ENCODE peak calls at places on chromosomes 7 and 10, in five cellular contexts. F, E, W, C and Y are unnamed samples. For H3K27me3, the result is how much of the 10 kb centered on the place peaks cover.

GRCh38 chr7:155814569-155815276 is 2.5 kb upstream of the SHH start:
- DNase-seq in F (no peak), E (no peak), W (no peak), C (no peak), Y (no peak)

GRCh38 chr7:140176271-140176701 is 497 bp downstream of the KDM7A start:
- DNase-seq in F (no peak), E (peak), W (no peak), C (peak), Y (no peak)

GRCh38 chr7:70285176-70285575 is 686.9 kb downstream of the AUTS2 start:
- DNase-seq in F (no peak), E (no peak), W (no peak), C (no peak), Y (no peak)

GRCh38 chr7:79290841-79291497 is 162.5 kb downstream of the MAGI2 start:
- DNase-seq in F (no peak), E (no peak), W (no peak), C (no peak), Y (no peak)

GRCh38 chr10:109889867-109890266 is 33.4 kb downstream of the XPNPEP1 start:
- DNase-seq in F (peak), E (no peak), W (no peak), C (no peak), Y (peak)

GRCh38 chr10:119377905-119378736 is 164.4 kb downstream of the RGS10 start:
- DNase-seq in F (no peak), E (no peak), W (no peak), C (no peak), Y (no peak)

GRCh38 chr10:50335397-50335796 is 84.1 kb upstream of the ASAH2 start:
- DNase-seq in F (no peak), E (no peak), W (no peak), C (no peak), Y (no peak)

GRCh38 chr7:72405389-72405788 is 6.7 kb downstream of the CALN1 start:
- DNase-seq in F (no peak), E (peak), W (no peak), C (peak), Y (no peak)

GRCh38 chr10:60942604-60943269 is 1.2 kb downstream of the RHOBTB1 start:
- DNase-seq in F (peak), E (peak), W (peak), C (peak), Y (no peak)

GRCh38 chr7:36763084-36763807 is 39.0 kb upstream of the AOAH start:
- DNase-seq in F (no peak), E (no peak), W (no peak), C (no peak), Y (no peak)

GRCh38 chr10:77393411-77393810 is 244.2 kb downstream of the KCNMA1 start:
- DNase-seq in F (no peak), E (no peak), W (no peak), C (no peak), Y (no peak)

GRCh38 chr7:157782041-157782440 is 445.2 kb downstream of the DNAJB6 start:
- DNase-seq in F (no peak), E (peak), W (no peak), C (no peak), Y (no peak)

GRCh38 chr7:123570390-123571182 is 13.0 kb upstream of the NDUFA5 start:
- DNase-seq in F (no peak), E (no peak), W (no peak), C (no peak), Y (no peak)

GRCh38 chr7:35430547-35431153 is 176.8 kb upstream of the TBX20 start:
- DNase-seq in F (no peak), E (no peak), W (no peak), C (no peak), Y (no peak)

GRCh38 chr7:148919859-148920258 is 35.8 kb upstream of the EZH2 start:
- DNase-seq in F (no peak), E (no peak), W (no peak), C (no peak), Y (no peak)

GRCh38 chr7:155455776-155456516 is 2.0 kb upstream of the EN2 start:
- DNase-seq in F (no peak), E (peak), W (no peak), C (no peak), Y (no peak)

GRCh38 chr7:139089118-139089517 is 20.4 kb downstream of the ZC3HAV1 start:
- DNase-seq in F (no peak), E (no peak), W (no peak), C (no peak), Y (no peak)

GRCh38 chr7:146902728-146903127 is 786.1 kb downstream of the CNTNAP2 start:
- DNase-seq in F (no peak), E (no peak), W (no peak), C (no peak), Y (no peak)

GRCh38 chr10:27661511-27662286 is 83.9 kb downstream of the MKX start:
- DNase-seq in F (no peak), E (no peak), W (no peak), C (no peak), Y (no peak)

GRCh38 chr10:125039354-125039769 is 97.4 kb downstream of the ZRANB1 start:
- DNase-seq in F (no peak), E (no peak), W (no peak), C (no peak), Y (no peak)

GRCh38 chr10:132333386-132333785 is 1.4 kb downstream of the LRRC27 start:
- DNase-seq in F (no peak), E (no peak), W (no peak), C (no peak), Y (no peak)

GRCh38 chr7:40815512-40815911 is 680.7 kb downstream of the SUGCT start:
- DNase-seq in F (no peak), E (no peak), W (no peak), C (no peak), Y (no peak)

GRCh38 chr7:85287126-85287825 is 100.4 kb upstream of the SEMA3D start:
- DNase-seq in F (peak), E (no peak), W (no peak), C (peak), Y (no peak)

GRCh38 chr10:112959207-112959838 is 9.3 kb downstream of the TCF7L2 start:
- DNase-seq in F (no peak), E (no peak), W (no peak), C (peak), Y (no peak)

GRCh38 chr10:49737474-49738201 is 24.5 kb downstream of the OGDHL start:
- DNase-seq in F (no peak), E (peak), W (no peak), C (no peak), Y (no peak)

GRCh38 chr10:8092428-8092827 is 37.9 kb downstream of the GATA3 start:
- DNase-seq in F (no peak), E (no peak), W (no peak), C (no peak), Y (no peak)

GRCh38 chr10:8102708-8103401 is 48.4 kb downstream of the GATA3 start:
- DNase-seq in F (no peak), E (no peak), W (no peak), C (peak), Y (no peak)

GRCh38 chr10:8095962-8096361 is 41.5 kb downstream of the GATA3 start:
- DNase-seq in F (no peak), E (no peak), W (no peak), C (no peak), Y (no peak)

GRCh38 chr10:8100366-8100765 is 45.9 kb downstream of the GATA3 start:
- DNase-seq in F (no peak), E (no peak), W (no peak), C (no peak), Y (no peak)

GRCh38 chr10:8096931-8097330 is 42.4 kb downstream of the GATA3 start:
- DNase-seq in F (no peak), E (no peak), W (no peak), C (no peak), Y (no peak)
- H3K27me3 ChIP-seq in F (under half), E (under half), W (under half), C (under half), Y (under half)

DNA sequence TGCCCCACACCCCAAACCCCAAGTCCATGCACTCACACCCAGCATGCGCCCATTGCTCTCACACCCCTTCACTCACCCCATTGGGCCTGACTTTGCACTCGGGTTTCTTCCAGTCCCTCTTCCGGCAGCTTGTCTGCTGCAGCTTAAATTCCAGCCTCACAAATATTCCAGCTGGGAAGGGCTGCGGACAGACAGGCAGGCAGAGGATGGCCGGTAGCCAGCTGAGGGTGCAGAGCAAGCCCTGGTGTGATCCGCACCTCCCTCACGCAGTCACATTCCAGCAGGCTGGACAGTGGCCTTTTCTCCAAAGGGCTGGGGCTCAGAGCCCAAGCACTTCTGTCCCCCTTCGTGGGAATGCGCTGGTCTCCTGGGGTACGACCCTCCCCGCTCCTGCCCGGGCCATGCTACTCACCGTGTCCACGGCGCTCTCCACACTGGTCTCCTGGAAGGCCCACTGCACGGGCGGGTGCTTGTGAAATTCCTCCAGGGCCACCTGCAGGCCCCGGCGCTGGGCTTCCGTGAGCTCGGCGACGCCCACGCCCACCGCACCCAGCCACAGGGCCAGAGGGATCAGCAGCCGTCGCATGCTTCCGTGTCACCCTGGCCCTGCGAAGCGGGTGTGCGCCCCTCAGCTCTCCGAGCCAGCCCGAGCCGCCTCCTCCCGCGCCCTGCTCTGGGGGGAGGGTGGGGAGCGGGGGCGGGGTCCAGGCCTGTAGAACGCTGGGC is 1.2 kb downstream of the RARRES2 start:
- DNase-seq in F (no peak), E (no peak), W (peak), C (peak), Y (no peak)
- H3K27me3 ChIP-seq in F (under half), E (under half), W (under half), C (under half), Y (under half)

GRCh38 chr7:49775949-49776443 is 2.6 kb downstream of the VWC2 start:
- DNase-seq in F (no peak), E (no peak), W (no peak), C (no peak), Y (no peak)

GRCh38 chr7:49774459-49775064 is 1.1 kb downstream of the VWC2 start:
- DNase-seq in F (no peak), E (no peak), W (no peak), C (no peak), Y (no peak)

GRCh38 chr7:49778731-49779270 is 5.4 kb downstream of the VWC2 start:
- DNase-seq in F (no peak), E (no peak), W (no peak), C (no peak), Y (no peak)

GRCh38 chr7:49775065-49775948 is 1.9 kb downstream of the VWC2 start:
- DNase-seq in F (no peak), E (no peak), W (no peak), C (peak), Y (no peak)

DNA sequence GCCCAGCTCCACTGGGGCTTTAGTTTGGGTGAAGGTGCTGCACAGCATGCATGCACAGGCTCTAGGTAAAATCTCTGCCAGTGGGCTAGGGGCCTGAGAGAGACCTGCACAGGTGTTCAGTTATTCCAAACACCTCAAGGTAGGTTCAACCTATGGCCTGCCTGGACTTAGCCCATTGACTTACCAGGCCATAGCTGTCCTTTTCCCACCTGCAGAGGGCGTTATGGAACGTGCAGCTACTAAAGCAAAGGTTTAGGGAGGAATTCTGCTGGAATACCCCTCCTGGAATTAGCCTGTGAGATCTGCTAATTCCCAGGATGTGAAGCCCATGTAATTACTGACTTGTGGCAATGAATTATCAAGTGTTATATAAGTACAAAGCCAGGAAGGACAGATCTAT is 3.6 kb downstream of the VWC2 start:
- DNase-seq in F (no peak), E (no peak), W (no peak), C (no peak), Y (no peak)
- H3K27me3 ChIP-seq in F (under half), E (half or more), W (under half), C (half or more), Y (under half)

GRCh38 chr7:104410742-104411141 is 82.3 kb downstream of the LHFPL3 start:
- DNase-seq in F (no peak), E (no peak), W (no peak), C (no peak), Y (no peak)
- H3K27me3 ChIP-seq in F (under half), E (under half), W (under half), C (under half), Y (under half)

GRCh38 chr7:122311719-122312118 is 7.2 kb upstream of the FEZF1 start:
- DNase-seq in F (no peak), E (no peak), W (no peak), C (no peak), Y (no peak)
- H3K27me3 ChIP-seq in F (half or more), E (half or more), W (half or more), C (half or more), Y (half or more)

DNA sequence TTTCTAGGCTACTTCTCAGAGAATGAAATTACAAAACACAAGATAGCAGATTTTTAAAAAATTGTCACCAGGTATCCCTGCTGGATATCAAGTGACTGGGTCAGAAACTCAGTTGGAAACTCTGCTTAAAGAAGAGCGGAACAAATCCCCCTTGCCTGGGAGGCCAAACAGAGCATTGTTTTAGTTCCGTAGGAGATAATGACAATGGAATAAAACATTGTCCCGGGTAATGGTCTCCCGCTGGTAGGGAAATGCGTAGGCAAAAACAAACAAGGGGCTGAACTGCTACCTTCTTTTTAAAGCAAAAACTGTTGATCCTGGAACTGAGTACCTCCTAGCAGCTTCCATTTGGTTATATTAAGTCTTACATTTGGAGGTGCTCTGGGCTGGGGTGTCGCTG is 21.3 kb upstream of the VAX1 start:
- DNase-seq in F (no peak), E (no peak), W (no peak), C (no peak), Y (no peak)
- H3K27me3 ChIP-seq in F (half or more), E (half or more), W (half or more), C (half or more), Y (half or more)

GRCh38 chr10:44064987-44065787 is 319.7 kb downstream of the CXCL12 start:
- DNase-seq in F (no peak), E (no peak), W (no peak), C (no peak), Y (no peak)

GRCh38 chr10:44066211-44066837 is 318.6 kb downstream of the CXCL12 start:
- DNase-seq in F (no peak), E (no peak), W (no peak), C (no peak), Y (no peak)

GRCh38 chr10:44064317-44064716 is 320.6 kb downstream of the CXCL12 start:
- DNase-seq in F (no peak), E (no peak), W (no peak), C (no peak), Y (no peak)

GRCh38 chr10:44065788-44066075 is 319.2 kb downstream of the CXCL12 start:
- DNase-seq in F (no peak), E (no peak), W (no peak), C (no peak), Y (no peak)

DNA sequence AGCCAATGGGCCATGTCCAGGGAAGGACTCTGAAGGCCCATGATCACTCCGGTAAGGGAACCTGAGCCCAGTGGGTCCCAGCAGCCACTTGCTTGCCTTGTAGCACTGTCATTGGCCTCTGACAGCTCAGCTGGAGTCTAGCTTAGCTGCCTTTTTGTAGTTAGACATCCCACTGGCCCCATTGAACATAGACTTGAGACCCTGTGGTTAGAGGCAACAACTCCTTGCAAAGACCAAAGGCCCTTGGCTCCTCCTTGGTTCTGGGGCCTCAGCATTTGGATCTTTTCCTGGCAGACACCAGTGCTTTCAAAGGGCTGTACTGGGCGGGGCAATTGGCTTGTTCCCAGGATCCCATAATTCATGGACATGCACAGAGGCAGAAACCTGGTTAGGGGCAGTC is 321.2 kb downstream of the CXCL12 start:
- DNase-seq in F (no peak), E (no peak), W (no peak), C (no peak), Y (no peak)
- H3K27me3 ChIP-seq in F (under half), E (under half), W (under half), C (under half), Y (under half)

DNA sequence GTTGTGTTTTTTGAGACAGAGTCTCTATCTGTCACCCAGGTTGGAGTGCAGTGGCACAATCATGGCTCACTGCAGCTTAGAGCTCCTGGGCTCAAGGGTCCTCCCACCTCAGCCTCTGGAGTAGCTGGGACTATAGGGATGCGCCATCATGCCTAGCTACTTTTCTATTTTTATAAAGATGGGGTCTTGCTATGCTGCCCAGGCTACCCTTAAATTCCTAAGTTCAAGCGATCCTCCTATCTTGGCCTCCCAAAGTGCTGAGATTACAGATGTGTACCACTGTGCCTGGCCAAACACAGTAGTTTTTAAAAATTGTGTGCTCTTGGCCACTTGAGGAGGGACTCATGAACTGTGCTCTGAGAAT is 10.6 kb upstream of the TLX1 start:
- DNase-seq in F (no peak), E (no peak), W (no peak), C (no peak), Y (no peak)
- H3K27me3 ChIP-seq in F (half or more), E (half or more), W (half or more), C (half or more), Y (half or more)

GRCh38 chr7:27095897-27096755 is at the start of gene HOXA1:
- DNase-seq in F (no peak), E (peak), W (peak), C (peak), Y (no peak)
- H3K27me3 ChIP-seq in F (half or more), E (under half), W (under half), C (half or more), Y (under half)